ENCODE peak calls at places on chromosomes 3 and 15, in six cellular contexts. One of them, this sample, is unnamed. For H3K9me3, the result is how much of the 10 kb centered on the place peaks cover.

GRCh38 chr15:32732574-32733157 is 14.9 kb downstream of the GREM1 start:
- DNase-seq in heart left ventricle: no peak
- DNase-seq in body of pancreas: no peak
- DNase-seq in IMR-90: no peak
- DNase-seq in stomach: no peak
- DNase-seq in HCT116: no peak
- DNase-seq in this sample: no peak

GRCh38 chr3:152269423-152270144 is 855 bp downstream of the MBNL1 start:
- DNase-seq in heart left ventricle: peak
- DNase-seq in body of pancreas: peak
- DNase-seq in IMR-90: peak
- DNase-seq in stomach: peak
- DNase-seq in HCT116: no peak
- DNase-seq in this sample: no peak

GRCh38 chr3:147507638-147508286 is 98.6 kb downstream of the ZIC1 start:
- DNase-seq in heart left ventricle: no peak
- DNase-seq in body of pancreas: no peak
- DNase-seq in IMR-90: no peak
- DNase-seq in stomach: no peak
- DNase-seq in HCT116: no peak
- DNase-seq in this sample: no peak

GRCh38 chr3:68880632-68881031 is 51.7 kb downstream of the TAFA4 start:
- DNase-seq in heart left ventricle: no peak
- DNase-seq in body of pancreas: no peak
- DNase-seq in IMR-90: no peak
- DNase-seq in stomach: no peak
- DNase-seq in HCT116: no peak
- DNase-seq in this sample: no peak

GRCh38 chr3:24503499-24504176 is 9.0 kb upstream of the THRB start:
- DNase-seq in heart left ventricle: no peak
- DNase-seq in body of pancreas: no peak
- DNase-seq in IMR-90: no peak
- DNase-seq in stomach: no peak
- DNase-seq in HCT116: no peak
- DNase-seq in this sample: no peak

GRCh38 chr3:52204337-52205073 is 6.5 kb downstream of the ALAS1 start:
- DNase-seq in heart left ventricle: no peak
- DNase-seq in body of pancreas: peak
- DNase-seq in IMR-90: peak
- DNase-seq in stomach: peak
- DNase-seq in HCT116: no peak
- DNase-seq in this sample: no peak

GRCh38 chr3:58414538-58415197 is 19.0 kb downstream of the PDHB start:
- DNase-seq in heart left ventricle: no peak
- DNase-seq in body of pancreas: peak
- DNase-seq in IMR-90: peak
- DNase-seq in stomach: peak
- DNase-seq in HCT116: peak
- DNase-seq in this sample: no peak

GRCh38 chr3:10511809-10512494 is 6.6 kb upstream of the ATP2B2 start:
- DNase-seq in heart left ventricle: no peak
- DNase-seq in body of pancreas: no peak
- DNase-seq in IMR-90: peak
- DNase-seq in stomach: no peak
- DNase-seq in HCT116: no peak
- DNase-seq in this sample: no peak

GRCh38 chr15:100596792-100597191 is 5.2 kb downstream of the LINS1 start:
- DNase-seq in heart left ventricle: no peak
- DNase-seq in body of pancreas: peak
- DNase-seq in IMR-90: no peak
- DNase-seq in stomach: peak
- DNase-seq in HCT116: no peak
- DNase-seq in this sample: no peak

GRCh38 chr3:176513604-176514003 is 683.7 kb downstream of the TBL1XR1 start:
- DNase-seq in heart left ventricle: no peak
- DNase-seq in body of pancreas: no peak
- DNase-seq in IMR-90: no peak
- DNase-seq in stomach: no peak
- DNase-seq in HCT116: no peak
- DNase-seq in this sample: no peak

GRCh38 chr3:71087109-71088018 is 496.2 kb downstream of the FOXP1 start:
- DNase-seq in heart left ventricle: no peak
- DNase-seq in body of pancreas: no peak
- DNase-seq in IMR-90: peak
- DNase-seq in stomach: no peak
- DNase-seq in HCT116: no peak
- DNase-seq in this sample: no peak

GRCh38 chr15:42035362-42035761 is 14.5 kb upstream of the PLA2G4E start:
- DNase-seq in heart left ventricle: no peak
- DNase-seq in body of pancreas: no peak
- DNase-seq in IMR-90: peak
- DNase-seq in stomach: no peak
- DNase-seq in HCT116: no peak
- DNase-seq in this sample: no peak

GRCh38 chr15:75578206-75578947 is 738 bp downstream of the PTPN9 start:
- DNase-seq in heart left ventricle: no peak
- DNase-seq in body of pancreas: peak
- DNase-seq in IMR-90: no peak
- DNase-seq in stomach: peak
- DNase-seq in HCT116: no peak
- DNase-seq in this sample: no peak

GRCh38 chr15:25176616-25176923 is 221.8 kb downstream of the SNRPN start:
- DNase-seq in heart left ventricle: peak
- DNase-seq in body of pancreas: no peak
- DNase-seq in IMR-90: no peak
- DNase-seq in stomach: peak
- DNase-seq in HCT116: no peak
- DNase-seq in this sample: no peak

GRCh38 chr3:123755085-123755484 is 129.0 kb downstream of the MYLK start:
- DNase-seq in heart left ventricle: no peak
- DNase-seq in body of pancreas: peak
- DNase-seq in IMR-90: no peak
- DNase-seq in stomach: peak
- DNase-seq in HCT116: no peak
- DNase-seq in this sample: no peak

GRCh38 chr15:71730277-71731144 is 79.8 kb upstream of the NR2E3 start:
- DNase-seq in heart left ventricle: no peak
- DNase-seq in body of pancreas: peak
- DNase-seq in IMR-90: peak
- DNase-seq in stomach: peak
- DNase-seq in HCT116: peak
- DNase-seq in this sample: no peak

GRCh38 chr15:84737005-84737404 is 11.4 kb upstream of the ZNF592 start:
- DNase-seq in heart left ventricle: no peak
- DNase-seq in body of pancreas: no peak
- DNase-seq in IMR-90: no peak
- DNase-seq in stomach: no peak
- DNase-seq in HCT116: no peak
- DNase-seq in this sample: no peak

GRCh38 chr15:84736375-84736774 is 12.0 kb upstream of the ZNF592 start:
- DNase-seq in heart left ventricle: no peak
- DNase-seq in body of pancreas: no peak
- DNase-seq in IMR-90: no peak
- DNase-seq in stomach: no peak
- DNase-seq in HCT116: no peak
- DNase-seq in this sample: no peak

GRCh38 chr15:84740691-84741090 is 7.7 kb upstream of the ZNF592 start:
- DNase-seq in heart left ventricle: no peak
- DNase-seq in body of pancreas: no peak
- DNase-seq in IMR-90: no peak
- DNase-seq in stomach: no peak
- DNase-seq in HCT116: no peak
- DNase-seq in this sample: no peak

DNA sequence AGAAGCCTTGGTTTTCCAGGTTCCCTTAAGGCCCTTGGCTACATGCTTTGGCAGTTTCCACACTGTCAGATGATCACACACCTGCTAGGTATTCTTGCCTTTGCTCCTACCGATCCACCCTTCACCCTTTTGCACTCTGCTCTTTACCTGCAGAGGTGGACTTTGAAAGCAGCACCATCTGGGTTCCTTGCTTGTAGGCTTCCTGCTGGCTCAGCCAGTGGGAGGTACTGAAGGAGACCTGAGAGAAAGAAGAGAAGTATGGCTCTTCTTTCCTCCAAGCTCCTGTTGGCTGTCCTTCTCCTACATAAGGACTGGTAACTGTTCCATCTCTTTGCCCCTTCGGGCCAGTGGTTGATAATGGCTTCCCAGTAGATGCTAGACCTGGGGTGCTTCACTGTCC is 7.2 kb upstream of the ZNF592 start:
- DNase-seq in heart left ventricle: no peak
- DNase-seq in body of pancreas: no peak
- DNase-seq in IMR-90: no peak
- DNase-seq in stomach: no peak
- DNase-seq in HCT116: no peak
- DNase-seq in this sample: no peak
- H3K9me3 ChIP-seq in heart left ventricle: under half
- H3K9me3 ChIP-seq in body of pancreas: under half
- H3K9me3 ChIP-seq in IMR-90: under half
- H3K9me3 ChIP-seq in stomach: under half
- H3K9me3 ChIP-seq in HCT116: under half
- H3K9me3 ChIP-seq in this sample: under half

GRCh38 chr3:105366302-105367062 is at the start of gene ALCAM:
- DNase-seq in heart left ventricle: peak
- DNase-seq in body of pancreas: peak
- DNase-seq in IMR-90: peak
- DNase-seq in stomach: peak
- DNase-seq in HCT116: peak
- DNase-seq in this sample: peak

GRCh38 chr3:105368575-105369500 is 2.1 kb downstream of the ALCAM start:
- DNase-seq in heart left ventricle: peak
- DNase-seq in body of pancreas: peak
- DNase-seq in IMR-90: peak
- DNase-seq in stomach: peak
- DNase-seq in HCT116: peak
- DNase-seq in this sample: peak

GRCh38 chr3:105367063-105367405 is 325 bp downstream of the ALCAM start:
- DNase-seq in heart left ventricle: peak
- DNase-seq in body of pancreas: peak
- DNase-seq in IMR-90: no peak
- DNase-seq in stomach: peak
- DNase-seq in HCT116: no peak
- DNase-seq in this sample: no peak

GRCh38 chr3:105365536-105366301 is 990 bp upstream of the ALCAM start:
- DNase-seq in heart left ventricle: no peak
- DNase-seq in body of pancreas: peak
- DNase-seq in IMR-90: peak
- DNase-seq in stomach: peak
- DNase-seq in HCT116: no peak
- DNase-seq in this sample: no peak

DNA sequence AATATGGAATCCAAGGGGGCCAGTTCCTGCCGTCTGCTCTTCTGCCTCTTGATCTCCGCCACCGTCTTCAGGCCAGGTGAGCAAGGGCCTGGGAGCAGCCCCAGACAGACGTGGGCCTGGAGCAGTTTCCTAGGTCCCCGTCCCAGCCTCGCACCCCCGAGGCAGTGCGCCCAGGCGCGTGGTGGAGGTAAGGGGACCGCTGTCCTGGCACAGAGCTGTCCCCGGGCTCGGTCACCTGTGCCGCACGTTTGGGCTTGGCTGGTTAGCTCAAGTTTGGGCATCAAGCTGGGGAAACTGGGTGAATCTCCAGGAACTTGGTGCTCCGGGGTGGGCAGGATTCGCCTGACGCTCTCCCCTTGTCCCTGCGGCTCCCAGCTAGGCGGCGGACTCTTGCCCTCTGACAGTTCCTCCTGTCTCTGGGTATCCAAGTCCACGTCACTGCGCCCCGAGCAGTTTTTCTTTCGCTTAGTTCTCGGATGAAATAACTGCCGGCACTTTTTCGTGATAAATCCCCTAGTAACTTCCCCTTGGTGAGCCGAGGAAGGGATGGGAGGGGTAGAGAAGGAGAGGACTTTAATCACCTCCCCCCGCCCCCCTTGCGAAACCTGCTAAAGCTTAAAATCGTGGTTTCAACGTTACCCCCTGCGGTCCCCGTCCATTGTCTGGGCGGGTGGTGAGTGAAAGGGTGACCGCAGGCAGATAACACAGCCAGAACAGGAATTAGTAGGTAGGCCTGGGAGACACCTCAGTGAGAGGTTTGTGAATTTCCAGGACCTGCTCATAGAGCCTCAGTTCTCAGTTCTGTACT is 901 bp downstream of the ALCAM start:
- DNase-seq in heart left ventricle: peak
- DNase-seq in body of pancreas: peak
- DNase-seq in IMR-90: peak
- DNase-seq in stomach: peak
- DNase-seq in HCT116: no peak
- DNase-seq in this sample: peak
- TF ChIP-seq POLR2A in heart left ventricle: no peak
- TF ChIP-seq POLR2A in body of pancreas: peak
- TF ChIP-seq POLR2A in IMR-90: no peak
- TF ChIP-seq POLR2A in stomach: no peak
- TF ChIP-seq POLR2A in HCT116: peak
- TF ChIP-seq POLR2A in this sample: no peak

DNA sequence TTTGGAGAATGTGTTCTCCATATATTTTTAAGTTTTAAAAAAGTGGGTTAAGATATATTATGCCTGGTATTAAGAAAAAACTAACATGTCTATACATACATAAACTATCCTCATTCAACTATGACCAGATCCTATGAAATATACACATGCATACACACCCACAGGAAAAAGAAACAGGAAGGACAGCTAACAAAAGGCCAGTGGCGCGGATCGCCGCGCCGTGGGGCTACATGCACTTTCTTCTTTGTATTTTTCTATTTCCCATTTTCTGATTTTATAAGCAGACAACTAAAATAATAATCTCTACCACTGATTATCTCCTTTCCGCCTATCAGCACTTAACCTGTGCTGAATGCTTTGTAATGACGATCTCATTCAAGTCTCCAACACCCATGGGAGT is 160.1 kb downstream of the OR4M2 start:
- DNase-seq in heart left ventricle: no peak
- DNase-seq in body of pancreas: no peak
- DNase-seq in IMR-90: no peak
- DNase-seq in stomach: no peak
- DNase-seq in HCT116: no peak
- DNase-seq in this sample: no peak
- H3K9me3 ChIP-seq in heart left ventricle: under half
- H3K9me3 ChIP-seq in body of pancreas: under half
- H3K9me3 ChIP-seq in IMR-90: under half
- H3K9me3 ChIP-seq in stomach: under half
- H3K9me3 ChIP-seq in HCT116: under half
- H3K9me3 ChIP-seq in this sample: under half

DNA sequence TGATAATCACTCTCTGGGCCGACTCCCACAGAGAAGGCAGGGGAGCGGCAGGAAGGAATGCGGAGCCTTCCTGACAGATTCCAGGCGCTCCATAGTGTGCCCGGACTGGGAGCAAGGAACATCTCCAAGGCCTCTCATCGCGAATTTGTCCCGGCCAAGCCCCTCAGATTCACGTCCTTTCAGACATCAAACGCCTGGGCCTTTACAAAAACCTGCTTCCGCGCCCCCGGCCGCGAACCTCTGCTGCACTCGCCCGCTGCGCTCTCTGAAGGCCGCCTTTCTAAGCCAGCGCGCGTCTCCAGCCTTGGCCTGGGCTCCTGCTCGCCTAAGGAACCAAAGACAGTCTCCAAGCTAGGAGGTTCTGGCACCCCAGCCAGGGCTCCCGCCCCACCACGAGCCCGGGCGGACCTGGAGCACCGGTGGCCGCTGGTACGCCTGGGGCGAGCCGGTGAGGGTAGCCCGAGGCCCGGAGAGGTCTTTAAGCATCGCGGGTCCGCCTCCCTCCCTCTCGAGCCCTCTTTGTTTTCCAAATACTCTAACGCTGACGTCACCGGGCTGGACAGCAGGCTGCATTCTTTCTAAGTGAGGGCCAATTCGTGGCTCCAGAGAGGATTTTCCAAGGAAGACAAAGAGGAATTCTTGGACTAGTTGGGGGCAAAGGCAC is 837 bp downstream of the AMOTL2 start:
- DNase-seq in heart left ventricle: peak
- DNase-seq in body of pancreas: peak
- DNase-seq in IMR-90: peak
- DNase-seq in stomach: peak
- DNase-seq in HCT116: no peak
- DNase-seq in this sample: no peak
- TF ChIP-seq POLR2A in heart left ventricle: peak
- TF ChIP-seq POLR2A in body of pancreas: peak
- TF ChIP-seq POLR2A in IMR-90: peak
- TF ChIP-seq POLR2A in stomach: no peak
- TF ChIP-seq POLR2A in HCT116: no peak
- TF ChIP-seq POLR2A in this sample: no peak

This sample was measured in esophagus squamous epithelium.